ENCODE peak calls at places on chromosomes 3 and 15, in nine cellular contexts. C, G, P, T, V, B, F, A and O are unnamed samples. For H3K4me1, the result is how much of the 10 kb centered on the place peaks cover.

GRCh38 chr3:136068708-136069107 is 103.2 kb downstream of the PPP2R3A start:
- DNase-seq in P (no peak), V (no peak), B (no peak), T (no peak), F (no peak), G (no peak), C (no peak), A (no peak), O (no peak)

GRCh38 chr15:68204776-68205557 is at the start of gene CALML4:
- DNase-seq in V (no peak), T (peak), B (no peak), F (peak), G (peak), A (peak), P (peak), C (no peak), O (peak)

GRCh38 chr3:16441306-16441898 is 72.1 kb downstream of the RFTN1 start:
- DNase-seq in T (no peak), C (no peak), V (no peak), B (no peak), F (no peak), P (no peak), A (no peak), G (no peak), O (no peak)

GRCh38 chr3:134464693-134465385 is 20.9 kb downstream of the ANAPC13 start:
- DNase-seq in B (no peak), G (no peak), T (no peak), C (no peak), F (no peak), V (no peak), P (no peak), A (no peak), O (no peak)

GRCh38 chr3:81839504-81840094 is 78.2 kb upstream of the GBE1 start:
- DNase-seq in C (no peak), A (no peak), T (no peak), G (no peak), V (no peak), P (no peak), F (no peak), B (no peak), O (no peak)

GRCh38 chr3:105793040-105793439 is 75.8 kb downstream of the CBLB start:
- DNase-seq in B (no peak), F (no peak), G (no peak), A (no peak), T (no peak), C (no peak), P (no peak), V (no peak), O (no peak)

GRCh38 chr3:161422171-161422693 is 50.9 kb upstream of the SPTSSB start:
- DNase-seq in P (no peak), T (no peak), C (no peak), F (no peak), V (no peak), B (no peak), A (no peak), G (no peak), O (no peak)

GRCh38 chr15:84915011-84915958 is 30.8 kb downstream of the SLC28A1 start:
- DNase-seq in B (no peak), G (peak), C (no peak), T (peak), V (peak), A (peak), P (peak), F (peak), O (peak)

GRCh38 chr3:80232760-80233159 is 465.0 kb upstream of the ROBO1 start:
- DNase-seq in A (peak), G (peak), V (peak), F (no peak), P (no peak), B (peak), C (no peak), T (peak), O (no peak)

GRCh38 chr15:25903024-25903581 is 40.0 kb upstream of the ATP10A start:
- DNase-seq in V (no peak), A (no peak), G (no peak), T (peak), P (no peak), B (no peak), C (no peak), F (no peak), O (no peak)

GRCh38 chr15:29517829-29518228 is 248.2 kb upstream of the NSMCE3 start:
- DNase-seq in F (no peak), C (no peak), T (no peak), A (no peak), B (no peak), P (no peak), V (no peak), G (no peak), O (no peak)

GRCh38 chr3:126846316-126846715 is 136.6 kb upstream of the PLXNA1 start:
- DNase-seq in V (peak), A (no peak), C (no peak), F (no peak), P (no peak), T (no peak), G (no peak), B (no peak), O (no peak)
- H3K4me3 ChIP-seq in V (no peak), A (no peak), C (no peak), F (no peak), P (no peak), T (no peak), G (no peak), B (no peak), O (no peak)

DNA sequence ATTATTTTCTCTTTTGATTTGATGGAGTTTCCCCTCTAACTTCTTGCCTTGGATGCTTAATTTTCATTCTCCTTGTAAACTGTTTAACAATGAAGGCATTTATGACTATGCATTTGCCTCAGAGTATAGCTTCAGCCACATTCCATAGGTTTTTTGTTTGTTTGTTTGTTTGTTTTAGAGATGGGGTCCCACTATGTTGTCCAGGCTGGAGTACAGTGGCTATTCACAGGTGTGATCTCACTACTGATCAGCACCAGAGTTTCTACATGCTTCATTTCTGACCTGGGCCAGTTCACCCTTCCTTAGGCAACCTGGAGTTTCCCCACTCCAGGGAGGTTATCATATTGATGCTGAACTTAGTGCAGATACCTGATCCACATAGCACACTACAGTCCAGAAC is 4.1 kb downstream of the SECISBP2L start:
- DNase-seq in A (no peak), T (no peak), G (no peak), F (no peak), V (peak), C (no peak), P (no peak), B (no peak), O (no peak)
- H3K4me1 ChIP-seq in A (under half), T (under half), G (under half), F (under half), V (under half), C (under half), P (under half), B (under half), O (under half)

DNA sequence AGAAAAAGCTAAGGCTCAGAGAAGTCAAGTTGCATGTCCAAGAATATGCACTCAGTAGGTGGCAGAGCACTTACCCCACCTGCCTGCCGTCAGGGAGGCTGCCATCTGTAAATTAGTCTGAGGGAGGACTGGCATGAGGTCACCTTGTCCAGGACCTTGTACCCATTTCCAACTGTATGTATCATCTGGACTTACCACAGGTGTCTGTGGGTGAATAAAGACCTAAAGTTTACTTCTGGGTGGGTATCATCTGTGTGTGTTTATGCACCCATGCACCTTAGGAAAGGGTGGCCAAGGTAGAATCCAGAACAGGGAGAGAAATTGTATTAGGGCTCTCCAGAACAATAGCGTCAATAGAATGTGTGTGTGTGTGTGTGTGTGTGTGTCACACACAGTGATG is 69.1 kb upstream of the PRR23C start:
- DNase-seq in T (no peak), V (no peak), B (no peak), P (no peak), C (no peak), A (no peak), F (no peak), G (no peak), O (no peak)
- H3K4me3 ChIP-seq in T (no peak), V (no peak), B (no peak), P (no peak), C (no peak), A (no peak), F (no peak), G (no peak), O (no peak)

GRCh38 chr3:47120138-47120537 is 43.8 kb downstream of the SETD2 start:
- DNase-seq in C (no peak), P (no peak), V (no peak), F (no peak), T (no peak), A (no peak), G (no peak), B (no peak), O (no peak)
- H3K4me1 ChIP-seq in C (under half), P (under half), V (under half), F (under half), T (under half), A (under half), G (under half), B (under half), O (under half)

GRCh38 chr15:70447927-70448698 is 315.2 kb downstream of the UACA start:
- DNase-seq in A (no peak), G (no peak), P (no peak), V (no peak), T (no peak), B (no peak), F (no peak), C (peak), O (no peak)
- H3K4me3 ChIP-seq in A (no peak), G (no peak), P (no peak), V (no peak), T (no peak), B (no peak), F (no peak), C (no peak), O (no peak)

GRCh38 chr3:53773330-53773583 is 73.0 kb downstream of the CHDH start:
- DNase-seq in B (no peak), A (no peak), T (no peak), P (no peak), C (no peak), G (no peak), V (no peak), F (no peak), O (no peak)

GRCh38 chr3:53775018-53775417 is 71.2 kb downstream of the CHDH start:
- DNase-seq in B (no peak), F (no peak), P (no peak), T (no peak), G (no peak), V (no peak), A (no peak), C (no peak), O (no peak)

GRCh38 chr3:53774414-53774813 is 71.8 kb downstream of the CHDH start:
- DNase-seq in B (no peak), C (no peak), A (no peak), V (no peak), P (no peak), T (no peak), F (no peak), G (no peak), O (no peak)

GRCh38 chr3:53773586-53774368 is 72.4 kb downstream of the CHDH start:
- DNase-seq in P (peak), A (no peak), F (no peak), B (no peak), V (peak), C (no peak), G (no peak), T (peak), O (no peak)

GRCh38 chr3:53772562-53773329 is 73.5 kb downstream of the CHDH start:
- DNase-seq in T (no peak), C (no peak), P (no peak), G (no peak), V (no peak), B (no peak), F (no peak), A (no peak), O (no peak)
- H3K4me1 ChIP-seq in T (under half), C (under half), P (under half), G (under half), V (under half), B (under half), F (under half), A (under half), O (under half)

DNA sequence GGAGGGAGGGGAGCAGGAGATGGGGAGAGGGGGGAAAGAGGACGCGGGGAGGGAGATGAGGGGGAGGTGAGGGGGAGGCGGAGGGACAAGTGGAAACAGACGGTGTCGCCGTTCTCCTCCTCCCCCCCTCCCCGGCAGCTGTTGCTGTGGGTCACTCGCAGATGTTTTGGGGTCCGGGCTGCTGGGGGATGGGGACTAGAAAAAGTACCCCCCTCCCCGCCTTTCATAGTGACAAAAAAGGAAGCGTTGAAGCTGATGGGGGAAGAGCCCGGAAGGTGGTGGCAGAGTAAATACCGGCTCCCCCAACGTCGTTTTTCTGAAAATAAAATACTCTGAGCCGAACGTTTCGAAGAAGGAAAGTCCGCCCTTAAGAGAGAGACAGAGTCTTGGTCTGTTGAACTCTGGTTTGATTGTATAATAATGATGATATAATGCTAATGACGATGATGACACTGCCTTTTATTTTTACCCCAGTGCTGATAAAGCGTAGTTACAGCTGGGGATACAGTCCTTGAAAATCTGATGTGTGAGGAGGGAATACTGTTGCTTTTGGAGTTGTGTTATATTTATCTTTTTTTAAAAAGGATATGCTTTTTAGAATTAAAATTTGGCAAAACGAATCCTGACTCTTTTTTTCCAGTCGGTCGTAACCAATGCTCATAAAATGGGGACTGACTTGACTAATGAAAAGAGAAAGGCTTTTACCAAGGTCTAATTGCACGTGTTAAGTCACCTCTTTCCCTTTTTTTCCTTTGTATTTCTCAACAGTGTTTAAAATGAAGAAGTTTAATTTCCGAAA is 997 bp downstream of the STXBP5L start:
- DNase-seq in G (no peak), A (no peak), B (no peak), F (no peak), V (no peak), T (no peak), C (no peak), P (no peak), O (no peak)
- H3K4me3 ChIP-seq in G (peak), A (peak), B (peak), F (peak), V (no peak), T (peak), C (peak), P (peak), O (peak)

GRCh38 chr3:4808637-4809036 is 170.6 kb upstream of the BHLHE40 start:
- DNase-seq in A (no peak), V (no peak), T (no peak), G (no peak), F (no peak), C (no peak), P (no peak), B (no peak), O (no peak)

GRCh38 chr3:4806535-4807108 is 172.6 kb upstream of the BHLHE40 start:
- DNase-seq in A (no peak), P (no peak), V (no peak), F (no peak), G (no peak), T (no peak), C (no peak), B (no peak), O (no peak)

GRCh38 chr3:4809970-4810369 is 169.3 kb upstream of the BHLHE40 start:
- DNase-seq in G (no peak), C (no peak), V (peak), F (no peak), P (no peak), B (no peak), T (no peak), A (no peak), O (no peak)

GRCh38 chr3:4805662-4806061 is 173.6 kb upstream of the BHLHE40 start:
- DNase-seq in P (no peak), G (no peak), T (no peak), C (no peak), B (no peak), V (no peak), A (no peak), F (no peak), O (no peak)

DNA sequence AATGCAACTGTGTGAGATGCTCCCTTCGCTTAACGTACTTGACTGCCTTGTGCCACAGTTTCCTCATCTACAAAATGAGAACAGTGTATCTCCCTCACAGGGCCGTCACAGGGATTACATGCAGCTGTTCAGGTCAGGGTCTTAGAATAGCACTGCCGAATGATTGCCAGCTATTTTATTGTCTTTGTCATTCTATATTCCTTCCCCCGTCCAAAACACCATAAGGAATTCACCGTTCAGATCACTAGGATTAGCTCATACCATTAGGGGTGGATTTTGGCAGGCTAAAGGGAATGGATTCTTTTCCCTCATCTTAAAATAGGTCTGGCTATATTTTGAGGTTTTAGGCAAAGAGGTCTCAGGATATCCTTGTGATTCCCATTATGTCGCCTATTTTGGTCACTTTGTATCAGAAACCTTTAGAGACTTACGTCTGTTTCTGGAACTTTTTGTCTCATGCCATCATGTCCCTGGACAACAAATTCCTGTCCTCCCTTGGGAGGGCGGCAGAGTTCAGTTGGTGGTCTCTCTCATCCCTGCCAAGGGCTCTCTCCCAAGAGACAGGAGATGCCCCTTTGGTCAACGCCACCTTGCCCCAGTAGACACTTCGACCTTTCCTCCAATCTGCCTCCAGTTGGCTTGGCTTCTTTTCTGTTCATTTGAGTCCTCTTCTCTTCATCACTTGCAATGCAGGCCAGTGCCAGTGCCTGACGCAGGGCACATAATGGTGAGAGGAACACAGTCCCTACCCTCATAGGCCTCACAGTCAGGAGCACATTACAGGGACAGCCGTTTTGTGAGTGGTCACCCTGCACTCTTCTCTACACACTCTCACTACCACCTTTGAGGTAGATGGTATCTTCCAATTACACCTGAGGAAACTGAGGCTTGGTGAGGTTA is 171.6 kb upstream of the BHLHE40 start:
- DNase-seq in F (no peak), A (no peak), B (no peak), G (no peak), C (no peak), V (no peak), P (no peak), T (no peak), O (no peak)
- H3K4me1 ChIP-seq in F (under half), A (under half), B (under half), G (under half), C (under half), V (under half), P (under half), T (under half), O (under half)

GRCh38 chr3:62368705-62369475 is 4.5 kb downstream of the FEZF2 start:
- DNase-seq in A (no peak), C (no peak), P (no peak), F (no peak), B (no peak), G (no peak), V (no peak), T (no peak), O (no peak)
- H3K4me3 ChIP-seq in A (no peak), C (peak), P (no peak), F (peak), B (no peak), G (no peak), V (peak), T (no peak), O (no peak)

GRCh38 chr3:129612350-129613204 is 6.1 kb upstream of the PLXND1 start:
- DNase-seq in P (peak), V (no peak), B (no peak), F (peak), A (peak), G (no peak), T (no peak), C (no peak), O (no peak)
- H3K4me1 ChIP-seq in P (under half), V (under half), B (half or more), F (under half), A (half or more), G (under half), T (under half), C (under half), O (under half)